ENCODE peak calls at places on chromosomes 12 and 14, in six cellular contexts. One of them, this sample, is unnamed.

GRCh38 chr12:25377475-25378179 is 126.9 kb upstream of the KRAS start:
- DNase-seq in activated T-cell treated with anti-CD3 and anti-CD28 coated beads for 1 hour: no peak
- DNase-seq in LoVo: no peak
- DNase-seq in NT2/D1: no peak
- DNase-seq in stimulated activated CD4-positive, alpha-beta T cell treated with anti-CD3 and anti-CD28 coated beads, Interleukin-15, amount 100 ng/mL, for 1 hour: no peak
- DNase-seq in NCI-H1092: no peak
- DNase-seq in this sample: no peak

GRCh38 chr14:103016071-103016470 is 41.3 kb downstream of the CDC42BPB start:
- DNase-seq in NCI-H1092: no peak
- DNase-seq in LoVo: no peak
- DNase-seq in stimulated activated CD4-positive, alpha-beta T cell treated with anti-CD3 and anti-CD28 coated beads, Interleukin-15, amount 100 ng/mL, for 1 hour: no peak
- DNase-seq in activated T-cell treated with anti-CD3 and anti-CD28 coated beads for 1 hour: no peak
- DNase-seq in NT2/D1: no peak
- DNase-seq in this sample: no peak

GRCh38 chr12:19451196-19451595 is 11.9 kb downstream of the AEBP2 start:
- DNase-seq in stimulated activated CD4-positive, alpha-beta T cell treated with anti-CD3 and anti-CD28 coated beads, Interleukin-15, amount 100 ng/mL, for 1 hour: no peak
- DNase-seq in NCI-H1092: no peak
- DNase-seq in activated T-cell treated with anti-CD3 and anti-CD28 coated beads for 1 hour: no peak
- DNase-seq in LoVo: no peak
- DNase-seq in NT2/D1: no peak
- DNase-seq in this sample: no peak

GRCh38 chr14:51786227-51786626 is 74.2 kb upstream of the GNG2 start:
- DNase-seq in NT2/D1: no peak
- DNase-seq in activated T-cell treated with anti-CD3 and anti-CD28 coated beads for 1 hour: no peak
- DNase-seq in stimulated activated CD4-positive, alpha-beta T cell treated with anti-CD3 and anti-CD28 coated beads, Interleukin-15, amount 100 ng/mL, for 1 hour: no peak
- DNase-seq in NCI-H1092: no peak
- DNase-seq in LoVo: no peak
- DNase-seq in this sample: no peak

GRCh38 chr12:6372403-6373003 is 2.9 kb downstream of the SCNN1A start:
- DNase-seq in stimulated activated CD4-positive, alpha-beta T cell treated with anti-CD3 and anti-CD28 coated beads, Interleukin-15, amount 100 ng/mL, for 1 hour: no peak
- DNase-seq in NT2/D1: no peak
- DNase-seq in LoVo: peak
- DNase-seq in NCI-H1092: no peak
- DNase-seq in activated T-cell treated with anti-CD3 and anti-CD28 coated beads for 1 hour: no peak
- DNase-seq in this sample: peak

GRCh38 chr14:42523656-42524055 is 917.0 kb downstream of the LRFN5 start:
- DNase-seq in NCI-H1092: no peak
- DNase-seq in LoVo: no peak
- DNase-seq in stimulated activated CD4-positive, alpha-beta T cell treated with anti-CD3 and anti-CD28 coated beads, Interleukin-15, amount 100 ng/mL, for 1 hour: no peak
- DNase-seq in NT2/D1: no peak
- DNase-seq in activated T-cell treated with anti-CD3 and anti-CD28 coated beads for 1 hour: no peak
- DNase-seq in this sample: no peak

GRCh38 chr14:24013654-24014514 is 25.2 kb downstream of the DHRS4L2 start:
- DNase-seq in stimulated activated CD4-positive, alpha-beta T cell treated with anti-CD3 and anti-CD28 coated beads, Interleukin-15, amount 100 ng/mL, for 1 hour: no peak
- DNase-seq in NCI-H1092: peak
- DNase-seq in activated T-cell treated with anti-CD3 and anti-CD28 coated beads for 1 hour: no peak
- DNase-seq in NT2/D1: peak
- DNase-seq in LoVo: peak
- DNase-seq in this sample: peak

GRCh38 chr14:58638231-58639205 is 756 bp downstream of the DACT1 start:
- DNase-seq in LoVo: peak
- DNase-seq in activated T-cell treated with anti-CD3 and anti-CD28 coated beads for 1 hour: no peak
- DNase-seq in NT2/D1: no peak
- DNase-seq in stimulated activated CD4-positive, alpha-beta T cell treated with anti-CD3 and anti-CD28 coated beads, Interleukin-15, amount 100 ng/mL, for 1 hour: peak
- DNase-seq in NCI-H1092: no peak
- DNase-seq in this sample: no peak

GRCh38 chr12:79661629-79662028 is 29.1 kb downstream of the PAWR start:
- DNase-seq in NCI-H1092: no peak
- DNase-seq in stimulated activated CD4-positive, alpha-beta T cell treated with anti-CD3 and anti-CD28 coated beads, Interleukin-15, amount 100 ng/mL, for 1 hour: no peak
- DNase-seq in NT2/D1: no peak
- DNase-seq in activated T-cell treated with anti-CD3 and anti-CD28 coated beads for 1 hour: no peak
- DNase-seq in LoVo: no peak
- DNase-seq in this sample: no peak

GRCh38 chr14:106790189-106791036 is 1264.0 kb downstream of the TMEM121 start:
- DNase-seq in stimulated activated CD4-positive, alpha-beta T cell treated with anti-CD3 and anti-CD28 coated beads, Interleukin-15, amount 100 ng/mL, for 1 hour: peak
- DNase-seq in NCI-H1092: peak
- DNase-seq in NT2/D1: peak
- DNase-seq in activated T-cell treated with anti-CD3 and anti-CD28 coated beads for 1 hour: peak
- DNase-seq in LoVo: peak
- DNase-seq in this sample: peak

GRCh38 chr12:1205512-1206060 is 214.6 kb downstream of the ERC1 start:
- DNase-seq in NT2/D1: no peak
- DNase-seq in activated T-cell treated with anti-CD3 and anti-CD28 coated beads for 1 hour: no peak
- DNase-seq in LoVo: peak
- DNase-seq in stimulated activated CD4-positive, alpha-beta T cell treated with anti-CD3 and anti-CD28 coated beads, Interleukin-15, amount 100 ng/mL, for 1 hour: no peak
- DNase-seq in NCI-H1092: no peak
- DNase-seq in this sample: no peak

GRCh38 chr14:93549578-93549977 is 118.8 kb downstream of the UNC79 start:
- DNase-seq in NT2/D1: no peak
- DNase-seq in NCI-H1092: no peak
- DNase-seq in stimulated activated CD4-positive, alpha-beta T cell treated with anti-CD3 and anti-CD28 coated beads, Interleukin-15, amount 100 ng/mL, for 1 hour: no peak
- DNase-seq in activated T-cell treated with anti-CD3 and anti-CD28 coated beads for 1 hour: no peak
- DNase-seq in LoVo: no peak
- DNase-seq in this sample: no peak

GRCh38 chr14:21302013-21302857 is 22.4 kb downstream of the RPGRIP1 start:
- DNase-seq in NCI-H1092: no peak
- DNase-seq in LoVo: no peak
- DNase-seq in NT2/D1: no peak
- DNase-seq in stimulated activated CD4-positive, alpha-beta T cell treated with anti-CD3 and anti-CD28 coated beads, Interleukin-15, amount 100 ng/mL, for 1 hour: no peak
- DNase-seq in activated T-cell treated with anti-CD3 and anti-CD28 coated beads for 1 hour: no peak
- DNase-seq in this sample: peak

GRCh38 chr12:59173696-59174095 is 253.4 kb upstream of the LRIG3 start:
- DNase-seq in NT2/D1: no peak
- DNase-seq in LoVo: no peak
- DNase-seq in activated T-cell treated with anti-CD3 and anti-CD28 coated beads for 1 hour: no peak
- DNase-seq in NCI-H1092: no peak
- DNase-seq in stimulated activated CD4-positive, alpha-beta T cell treated with anti-CD3 and anti-CD28 coated beads, Interleukin-15, amount 100 ng/mL, for 1 hour: no peak
- DNase-seq in this sample: no peak

GRCh38 chr12:49797452-49797782 is 30.8 kb downstream of the NCKAP5L start:
- DNase-seq in stimulated activated CD4-positive, alpha-beta T cell treated with anti-CD3 and anti-CD28 coated beads, Interleukin-15, amount 100 ng/mL, for 1 hour: no peak
- DNase-seq in NCI-H1092: no peak
- DNase-seq in NT2/D1: no peak
- DNase-seq in LoVo: no peak
- DNase-seq in activated T-cell treated with anti-CD3 and anti-CD28 coated beads for 1 hour: no peak
- DNase-seq in this sample: no peak

GRCh38 chr14:36580856-36581831 is 1.3 kb downstream of the NKX2-8 start:
- DNase-seq in NT2/D1: no peak
- DNase-seq in LoVo: no peak
- DNase-seq in NCI-H1092: peak
- DNase-seq in stimulated activated CD4-positive, alpha-beta T cell treated with anti-CD3 and anti-CD28 coated beads, Interleukin-15, amount 100 ng/mL, for 1 hour: no peak
- DNase-seq in activated T-cell treated with anti-CD3 and anti-CD28 coated beads for 1 hour: no peak
- DNase-seq in this sample: no peak

GRCh38 chr12:52155048-52155868 is 36.6 kb downstream of the KRT80 start:
- DNase-seq in stimulated activated CD4-positive, alpha-beta T cell treated with anti-CD3 and anti-CD28 coated beads, Interleukin-15, amount 100 ng/mL, for 1 hour: no peak
- DNase-seq in NCI-H1092: no peak
- DNase-seq in NT2/D1: no peak
- DNase-seq in activated T-cell treated with anti-CD3 and anti-CD28 coated beads for 1 hour: peak
- DNase-seq in LoVo: no peak
- DNase-seq in this sample: no peak

GRCh38 chr14:64394423-64394822 is 6.3 kb downstream of the MTHFD1 start:
- DNase-seq in LoVo: no peak
- DNase-seq in NT2/D1: no peak
- DNase-seq in NCI-H1092: no peak
- DNase-seq in stimulated activated CD4-positive, alpha-beta T cell treated with anti-CD3 and anti-CD28 coated beads, Interleukin-15, amount 100 ng/mL, for 1 hour: no peak
- DNase-seq in activated T-cell treated with anti-CD3 and anti-CD28 coated beads for 1 hour: no peak
- DNase-seq in this sample: no peak

GRCh38 chr12:3137268-3137761 is 60.1 kb downstream of the TSPAN9 start:
- DNase-seq in activated T-cell treated with anti-CD3 and anti-CD28 coated beads for 1 hour: no peak
- DNase-seq in NCI-H1092: no peak
- DNase-seq in stimulated activated CD4-positive, alpha-beta T cell treated with anti-CD3 and anti-CD28 coated beads, Interleukin-15, amount 100 ng/mL, for 1 hour: no peak
- DNase-seq in LoVo: no peak
- DNase-seq in NT2/D1: peak
- DNase-seq in this sample: no peak

GRCh38 chr12:115898670-115899069 is 378.8 kb downstream of the MED13L start:
- DNase-seq in NCI-H1092: no peak
- DNase-seq in LoVo: no peak
- DNase-seq in activated T-cell treated with anti-CD3 and anti-CD28 coated beads for 1 hour: no peak
- DNase-seq in NT2/D1: no peak
- DNase-seq in stimulated activated CD4-positive, alpha-beta T cell treated with anti-CD3 and anti-CD28 coated beads, Interleukin-15, amount 100 ng/mL, for 1 hour: no peak
- DNase-seq in this sample: no peak

GRCh38 chr12:121330692-121331091 is 21.5 kb downstream of the ANAPC5 start:
- DNase-seq in LoVo: no peak
- DNase-seq in activated T-cell treated with anti-CD3 and anti-CD28 coated beads for 1 hour: no peak
- DNase-seq in NT2/D1: no peak
- DNase-seq in NCI-H1092: no peak
- DNase-seq in stimulated activated CD4-positive, alpha-beta T cell treated with anti-CD3 and anti-CD28 coated beads, Interleukin-15, amount 100 ng/mL, for 1 hour: no peak
- DNase-seq in this sample: no peak

GRCh38 chr12:117377758-117378157 is 16.3 kb upstream of the NOS1 start:
- DNase-seq in NCI-H1092: no peak
- DNase-seq in activated T-cell treated with anti-CD3 and anti-CD28 coated beads for 1 hour: no peak
- DNase-seq in NT2/D1: no peak
- DNase-seq in LoVo: no peak
- DNase-seq in stimulated activated CD4-positive, alpha-beta T cell treated with anti-CD3 and anti-CD28 coated beads, Interleukin-15, amount 100 ng/mL, for 1 hour: no peak
- DNase-seq in this sample: no peak

GRCh38 chr12:1920971-1921370 is 2.5 kb upstream of the CACNA2D4 start:
- DNase-seq in LoVo: no peak
- DNase-seq in NT2/D1: no peak
- DNase-seq in stimulated activated CD4-positive, alpha-beta T cell treated with anti-CD3 and anti-CD28 coated beads, Interleukin-15, amount 100 ng/mL, for 1 hour: no peak
- DNase-seq in activated T-cell treated with anti-CD3 and anti-CD28 coated beads for 1 hour: no peak
- DNase-seq in NCI-H1092: no peak
- DNase-seq in this sample: no peak

GRCh38 chr14:100896369-100897060 is 7.0 kb downstream of the RTL1 start:
- DNase-seq in stimulated activated CD4-positive, alpha-beta T cell treated with anti-CD3 and anti-CD28 coated beads, Interleukin-15, amount 100 ng/mL, for 1 hour: no peak
- DNase-seq in NCI-H1092: no peak
- DNase-seq in NT2/D1: no peak
- DNase-seq in LoVo: no peak
- DNase-seq in activated T-cell treated with anti-CD3 and anti-CD28 coated beads for 1 hour: no peak
- DNase-seq in this sample: no peak

GRCh38 chr12:88471641-88472040 is 108.6 kb downstream of the KITLG start:
- DNase-seq in stimulated activated CD4-positive, alpha-beta T cell treated with anti-CD3 and anti-CD28 coated beads, Interleukin-15, amount 100 ng/mL, for 1 hour: no peak
- DNase-seq in NCI-H1092: no peak
- DNase-seq in NT2/D1: peak
- DNase-seq in activated T-cell treated with anti-CD3 and anti-CD28 coated beads for 1 hour: no peak
- DNase-seq in LoVo: no peak
- DNase-seq in this sample: no peak

GRCh38 chr14:57982802-57983201 is 116.9 kb upstream of the SLC35F4 start:
- DNase-seq in stimulated activated CD4-positive, alpha-beta T cell treated with anti-CD3 and anti-CD28 coated beads, Interleukin-15, amount 100 ng/mL, for 1 hour: no peak
- DNase-seq in NCI-H1092: peak
- DNase-seq in NT2/D1: no peak
- DNase-seq in LoVo: no peak
- DNase-seq in activated T-cell treated with anti-CD3 and anti-CD28 coated beads for 1 hour: no peak
- DNase-seq in this sample: no peak

GRCh38 chr12:9730011-9730410 is 2.9 kb downstream of the CLECL1 start:
- DNase-seq in NT2/D1: no peak
- DNase-seq in stimulated activated CD4-positive, alpha-beta T cell treated with anti-CD3 and anti-CD28 coated beads, Interleukin-15, amount 100 ng/mL, for 1 hour: no peak
- DNase-seq in NCI-H1092: no peak
- DNase-seq in activated T-cell treated with anti-CD3 and anti-CD28 coated beads for 1 hour: no peak
- DNase-seq in LoVo: no peak
- DNase-seq in this sample: no peak

GRCh38 chr14:63933110-63933509 is 80.3 kb downstream of the SYNE2 start:
- DNase-seq in LoVo: no peak
- DNase-seq in NCI-H1092: no peak
- DNase-seq in NT2/D1: no peak
- DNase-seq in activated T-cell treated with anti-CD3 and anti-CD28 coated beads for 1 hour: no peak
- DNase-seq in stimulated activated CD4-positive, alpha-beta T cell treated with anti-CD3 and anti-CD28 coated beads, Interleukin-15, amount 100 ng/mL, for 1 hour: no peak
- DNase-seq in this sample: no peak

GRCh38 chr12:57454566-57455373 is at the start of gene INHBE:
- DNase-seq in NT2/D1: no peak
- DNase-seq in stimulated activated CD4-positive, alpha-beta T cell treated with anti-CD3 and anti-CD28 coated beads, Interleukin-15, amount 100 ng/mL, for 1 hour: no peak
- DNase-seq in activated T-cell treated with anti-CD3 and anti-CD28 coated beads for 1 hour: no peak
- DNase-seq in NCI-H1092: no peak
- DNase-seq in LoVo: no peak
- DNase-seq in this sample: peak

GRCh38 chr14:36931796-36932195 is 240.6 kb downstream of the SLC25A21 start:
- DNase-seq in NCI-H1092: no peak
- DNase-seq in activated T-cell treated with anti-CD3 and anti-CD28 coated beads for 1 hour: no peak
- DNase-seq in stimulated activated CD4-positive, alpha-beta T cell treated with anti-CD3 and anti-CD28 coated beads, Interleukin-15, amount 100 ng/mL, for 1 hour: no peak
- DNase-seq in LoVo: no peak
- DNase-seq in NT2/D1: no peak
- DNase-seq in this sample: no peak

GRCh38 chr12:90407841-90408240 is 547.1 kb downstream of the CCER1 start:
- DNase-seq in NCI-H1092: no peak
- DNase-seq in LoVo: no peak
- DNase-seq in NT2/D1: no peak
- DNase-seq in activated T-cell treated with anti-CD3 and anti-CD28 coated beads for 1 hour: no peak
- DNase-seq in stimulated activated CD4-positive, alpha-beta T cell treated with anti-CD3 and anti-CD28 coated beads, Interleukin-15, amount 100 ng/mL, for 1 hour: no peak
- DNase-seq in this sample: no peak

GRCh38 chr12:40222247-40222646 is 2.5 kb upstream of the LRRK2 start:
- DNase-seq in LoVo: no peak
- DNase-seq in NCI-H1092: no peak
- DNase-seq in activated T-cell treated with anti-CD3 and anti-CD28 coated beads for 1 hour: no peak
- DNase-seq in stimulated activated CD4-positive, alpha-beta T cell treated with anti-CD3 and anti-CD28 coated beads, Interleukin-15, amount 100 ng/mL, for 1 hour: no peak
- DNase-seq in NT2/D1: no peak
- DNase-seq in this sample: no peak

GRCh38 chr12:122021822-122022392 is at the start of gene BCL7A:
- DNase-seq in stimulated activated CD4-positive, alpha-beta T cell treated with anti-CD3 and anti-CD28 coated beads, Interleukin-15, amount 100 ng/mL, for 1 hour: peak
- DNase-seq in activated T-cell treated with anti-CD3 and anti-CD28 coated beads for 1 hour: peak
- DNase-seq in LoVo: peak
- DNase-seq in NCI-H1092: peak
- DNase-seq in NT2/D1: no peak
- DNase-seq in this sample: peak

GRCh38 chr12:119602695-119603094 is 9.1 kb downstream of the TMEM233 start:
- DNase-seq in NCI-H1092: no peak
- DNase-seq in stimulated activated CD4-positive, alpha-beta T cell treated with anti-CD3 and anti-CD28 coated beads, Interleukin-15, amount 100 ng/mL, for 1 hour: no peak
- DNase-seq in LoVo: no peak
- DNase-seq in activated T-cell treated with anti-CD3 and anti-CD28 coated beads for 1 hour: no peak
- DNase-seq in NT2/D1: no peak
- DNase-seq in this sample: no peak

GRCh38 chr12:42574879-42575278 is 14.7 kb downstream of the PRICKLE1 start:
- DNase-seq in stimulated activated CD4-positive, alpha-beta T cell treated with anti-CD3 and anti-CD28 coated beads, Interleukin-15, amount 100 ng/mL, for 1 hour: no peak
- DNase-seq in LoVo: no peak
- DNase-seq in NT2/D1: no peak
- DNase-seq in NCI-H1092: peak
- DNase-seq in activated T-cell treated with anti-CD3 and anti-CD28 coated beads for 1 hour: no peak
- DNase-seq in this sample: no peak

GRCh38 chr14:71449316-71450055 is 482.7 kb upstream of the RGS6 start:
- DNase-seq in LoVo: no peak
- DNase-seq in NT2/D1: no peak
- DNase-seq in NCI-H1092: no peak
- DNase-seq in stimulated activated CD4-positive, alpha-beta T cell treated with anti-CD3 and anti-CD28 coated beads, Interleukin-15, amount 100 ng/mL, for 1 hour: no peak
- DNase-seq in activated T-cell treated with anti-CD3 and anti-CD28 coated beads for 1 hour: no peak
- DNase-seq in this sample: no peak

GRCh38 chr14:57828713-57829112 is 37.2 kb downstream of the SLC35F4 start:
- DNase-seq in NT2/D1: no peak
- DNase-seq in activated T-cell treated with anti-CD3 and anti-CD28 coated beads for 1 hour: no peak
- DNase-seq in NCI-H1092: no peak
- DNase-seq in LoVo: no peak
- DNase-seq in stimulated activated CD4-positive, alpha-beta T cell treated with anti-CD3 and anti-CD28 coated beads, Interleukin-15, amount 100 ng/mL, for 1 hour: no peak
- DNase-seq in this sample: no peak

GRCh38 chr12:123614531-123614930 is 12.6 kb downstream of the DDX55 start:
- DNase-seq in NT2/D1: no peak
- DNase-seq in activated T-cell treated with anti-CD3 and anti-CD28 coated beads for 1 hour: no peak
- DNase-seq in NCI-H1092: no peak
- DNase-seq in stimulated activated CD4-positive, alpha-beta T cell treated with anti-CD3 and anti-CD28 coated beads, Interleukin-15, amount 100 ng/mL, for 1 hour: no peak
- DNase-seq in LoVo: no peak
- DNase-seq in this sample: no peak

GRCh38 chr12:42725839-42726238 is 136.3 kb upstream of the PRICKLE1 start:
- DNase-seq in NT2/D1: no peak
- DNase-seq in NCI-H1092: no peak
- DNase-seq in LoVo: no peak
- DNase-seq in stimulated activated CD4-positive, alpha-beta T cell treated with anti-CD3 and anti-CD28 coated beads, Interleukin-15, amount 100 ng/mL, for 1 hour: no peak
- DNase-seq in activated T-cell treated with anti-CD3 and anti-CD28 coated beads for 1 hour: no peak
- DNase-seq in this sample: no peak